ENCODE peak calls at places on chromosome 14, in six cellular contexts. O is H9, K is IMR-90, M is mesendoderm, T is neuronal stem cell, L is H1. E is an unnamed sample.

GRCh38 chr14:76985540-76986260 is 42.8 kb downstream of the IRF2BPL start:
- DNase-seq in M (peak), L (peak), T (no peak), O (no peak), K (peak), E (peak)

GRCh38 chr14:36442824-36443241 is 77.2 kb downstream of the NKX2-1 start:
- DNase-seq in M (peak), L (no peak), O (no peak), T (peak), K (no peak), E (no peak)

GRCh38 chr14:56216631-56217379 is 98.6 kb downstream of the PELI2 start:
- DNase-seq in K (peak), M (no peak), O (no peak), L (no peak), T (no peak), E (peak)

GRCh38 chr14:33512201-33512600 is 438.7 kb downstream of the EGLN3 start:
- DNase-seq in M (no peak), O (no peak), T (no peak), K (no peak), L (no peak), E (peak)

GRCh38 chr14:50057331-50057730 is 59.0 kb downstream of the VCPKMT start:
- DNase-seq in M (no peak), O (no peak), L (no peak), T (no peak), K (no peak), E (no peak)

GRCh38 chr14:63483315-63483714 is 59.9 kb downstream of the PPP2R5E start:
- DNase-seq in T (no peak), K (no peak), M (no peak), L (no peak), O (no peak), E (no peak)

GRCh38 chr14:65588426-65589140 is 176.1 kb downstream of the FUT8 start:
- DNase-seq in L (no peak), T (no peak), K (peak), M (no peak), O (no peak), E (no peak)

GRCh38 chr14:54981698-54982097 is 45.2 kb downstream of the WDHD1 start:
- DNase-seq in M (no peak), L (no peak), T (no peak), O (no peak), K (peak), E (peak)

GRCh38 chr14:94164685-94165431 is 9.3 kb upstream of the PPP4R4 start:
- DNase-seq in O (peak), M (no peak), K (no peak), L (no peak), T (no peak), E (no peak)

GRCh38 chr14:97071177-97071576 is 274.0 kb downstream of the VRK1 start:
- DNase-seq in O (no peak), T (no peak), M (no peak), L (no peak), K (no peak), E (no peak)

GRCh38 chr14:101962503-101962874 is 1.9 kb upstream of the DYNC1H1 start:
- DNase-seq in M (peak), T (no peak), L (no peak), O (no peak), K (peak), E (peak)

GRCh38 chr14:32319368-32320049 is 9.6 kb upstream of the AKAP6 start:
- DNase-seq in K (no peak), L (no peak), T (no peak), M (no peak), O (no peak), E (peak)

GRCh38 chr14:95156153-95156764 is 1.1 kb downstream of the DICER1 start:
- DNase-seq in L (no peak), T (no peak), M (peak), O (no peak), K (peak), E (peak)

GRCh38 chr14:91223028-91223783 is 21.3 kb downstream of the GPR68 start:
- DNase-seq in L (no peak), K (no peak), O (no peak), T (no peak), M (no peak), E (no peak)

GRCh38 chr14:72457641-72458040 is 436.3 kb downstream of the DPF3 start:
- DNase-seq in K (peak), T (no peak), L (no peak), O (no peak), M (no peak), E (peak)

GRCh38 chr14:101535808-101536207 is 25.5 kb upstream of the DIO3 start:
- DNase-seq in O (no peak), M (no peak), K (no peak), T (no peak), L (no peak), E (no peak)

GRCh38 chr14:55899531-55899930 is 218.7 kb upstream of the PELI2 start:
- DNase-seq in L (no peak), M (no peak), O (no peak), T (no peak), K (peak), E (no peak)

GRCh38 chr14:96661244-96661969 is 135.8 kb upstream of the VRK1 start:
- DNase-seq in M (no peak), L (peak), K (no peak), T (no peak), O (no peak), E (no peak)

GRCh38 chr14:21866479-21866878 is 192.9 kb upstream of the OR4E1 start:
- DNase-seq in T (no peak), L (no peak), M (no peak), O (no peak), K (no peak), E (no peak)

GRCh38 chr14:76024211-76024907 is 38.8 kb downstream of the IFT43 start:
- DNase-seq in K (no peak), O (no peak), L (no peak), M (no peak), T (no peak), E (no peak)

GRCh38 chr14:54651649-54652048 is 84.7 kb downstream of the SAMD4A start:
- DNase-seq in M (no peak), O (no peak), T (no peak), L (no peak), K (no peak), E (no peak)

GRCh38 chr14:33835677-33836076 is 115.2 kb downstream of the EGLN3 start:
- DNase-seq in O (no peak), T (no peak), M (no peak), L (no peak), K (no peak), E (no peak)

GRCh38 chr14:70808023-70808401 is 1.3 kb downstream of the MAP3K9 start:
- DNase-seq in O (peak), T (no peak), L (no peak), M (peak), K (no peak), E (no peak)

GRCh38 chr14:94646481-94646880 is 34.3 kb downstream of the SERPINA3 start:
- DNase-seq in O (no peak), L (no peak), M (peak), T (no peak), K (peak), E (no peak)

GRCh38 chr14:23910876-23911210 is 42.7 kb upstream of the DHRS4 start:
- DNase-seq in T (no peak), M (no peak), L (no peak), K (no peak), O (no peak), E (no peak)

GRCh38 chr14:23916038-23916437 is 37.5 kb upstream of the DHRS4 start:
- DNase-seq in M (no peak), K (no peak), O (no peak), L (no peak), T (no peak), E (no peak)

GRCh38 chr14:23910081-23910875 is 43.3 kb upstream of the DHRS4 start:
- DNase-seq in L (peak), T (peak), O (peak), K (peak), M (peak), E (peak)

GRCh38 chr14:23916446-23916845 is 37.1 kb upstream of the DHRS4 start:
- DNase-seq in M (no peak), T (no peak), K (no peak), O (no peak), L (no peak), E (no peak)

DNA sequence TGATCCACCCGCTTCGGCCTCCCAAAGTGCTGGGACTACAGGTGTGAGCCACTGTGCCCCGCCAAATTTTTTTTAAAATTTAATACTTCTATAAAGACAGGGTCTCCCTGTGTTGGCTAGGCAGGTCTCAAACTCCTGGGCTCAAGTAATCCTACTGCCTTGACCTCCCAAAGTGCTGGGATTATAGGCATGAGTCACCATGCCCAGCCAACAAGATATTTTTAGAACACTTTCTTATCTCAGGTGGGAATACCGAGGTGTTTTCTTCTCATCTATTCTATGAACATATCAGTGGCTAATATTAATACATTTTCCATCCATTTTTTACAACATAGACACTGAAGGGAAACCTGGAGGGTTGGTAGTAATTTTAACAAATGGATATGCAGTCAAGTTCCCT is 38.0 kb upstream of the DHRS4 start:
- DNase-seq in L (no peak), M (no peak), K (no peak), O (no peak), T (no peak), E (no peak)
- H2BK15ac ChIP-seq in L (no peak), M (no peak), K (no peak), O (no peak), T (no peak), E (no peak)

DNA sequence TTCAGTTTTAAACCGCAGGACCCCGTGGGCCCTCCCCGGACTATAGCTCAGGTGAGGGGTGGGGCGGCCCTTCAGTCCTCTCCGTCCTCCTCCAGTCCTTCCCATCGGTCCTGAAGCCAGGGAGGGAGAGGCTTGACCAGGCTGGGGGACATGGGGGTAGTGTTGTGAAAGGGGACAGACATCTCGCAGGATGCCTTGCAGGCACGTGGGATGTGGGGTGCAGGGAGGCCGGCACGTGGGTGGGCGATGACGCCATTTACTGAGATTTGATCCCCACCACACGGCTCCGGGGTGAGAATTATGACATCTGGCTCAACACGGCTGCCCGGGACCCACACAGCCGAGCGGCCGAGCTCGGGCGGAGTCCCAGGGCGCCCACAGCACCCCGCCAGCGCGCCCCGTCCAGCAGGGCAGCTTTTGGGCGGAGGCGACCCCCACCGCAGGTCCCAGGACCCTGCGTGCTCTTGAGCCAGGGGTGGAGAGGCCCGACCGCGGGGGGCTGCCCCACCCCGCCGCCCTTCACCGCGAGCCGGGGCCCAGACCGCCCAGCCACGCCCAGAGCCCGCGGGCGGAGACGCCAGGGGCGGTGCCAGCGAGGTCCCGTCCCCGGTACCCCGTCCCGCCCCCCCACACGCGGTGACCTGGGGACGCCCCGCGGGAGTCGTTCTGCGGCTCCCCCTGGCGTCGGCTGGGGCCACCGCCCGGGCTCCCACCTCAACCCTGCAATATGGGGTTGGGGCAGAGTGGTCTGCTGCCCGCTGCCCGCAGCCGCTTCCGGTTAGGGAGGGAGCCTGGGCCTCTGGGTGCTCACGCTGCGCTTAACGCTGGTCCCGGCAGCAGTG is 3.3 kb upstream of the EXOC3L4 start:
- DNase-seq in O (peak), L (peak), K (peak), T (peak), M (no peak), E (peak)
- H3K4me2 ChIP-seq in O (peak), L (peak), K (peak), T (peak), M (peak), E (peak)

GRCh38 chr14:69671365-69672050 is 60.1 kb downstream of the SUSD6 start:
- DNase-seq in O (no peak), K (no peak), M (peak), L (no peak), T (no peak), E (no peak)
- H2BK15ac ChIP-seq in O (no peak), K (no peak), M (no peak), L (no peak), T (no peak), E (no peak)

DNA sequence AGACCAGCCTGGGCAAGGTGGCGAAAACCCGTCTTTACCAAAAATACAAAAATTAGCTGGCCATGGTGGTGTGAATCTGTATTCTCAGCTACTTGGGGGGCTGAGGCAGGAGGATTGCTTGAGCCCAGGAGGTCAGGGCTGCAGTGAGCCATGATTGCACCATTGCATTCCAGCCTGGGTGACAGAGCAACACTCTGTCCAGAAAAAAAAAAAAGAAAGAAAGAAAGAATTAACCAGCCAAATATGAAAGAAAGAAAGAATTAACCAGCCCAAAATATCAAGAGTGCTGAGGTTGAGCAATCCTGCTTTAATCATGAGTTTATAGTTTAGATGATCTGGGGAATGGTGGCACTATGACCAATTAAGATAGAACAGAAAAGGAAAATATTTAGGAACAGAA is 3.5 kb upstream of the ACTN1 start:
- DNase-seq in O (no peak), M (no peak), L (no peak), T (no peak), K (peak), E (no peak)
- H3K4me2 ChIP-seq in O (no peak), M (no peak), L (no peak), T (no peak), K (peak), E (no peak)

GRCh38 chr14:30582376-30582775 is 23.4 kb downstream of the G2E3 start:
- DNase-seq in M (no peak), K (no peak), O (no peak), T (no peak), L (no peak), E (no peak)
- H2BK15ac ChIP-seq in M (no peak), K (no peak), O (no peak), T (no peak), L (no peak), E (no peak)

DNA sequence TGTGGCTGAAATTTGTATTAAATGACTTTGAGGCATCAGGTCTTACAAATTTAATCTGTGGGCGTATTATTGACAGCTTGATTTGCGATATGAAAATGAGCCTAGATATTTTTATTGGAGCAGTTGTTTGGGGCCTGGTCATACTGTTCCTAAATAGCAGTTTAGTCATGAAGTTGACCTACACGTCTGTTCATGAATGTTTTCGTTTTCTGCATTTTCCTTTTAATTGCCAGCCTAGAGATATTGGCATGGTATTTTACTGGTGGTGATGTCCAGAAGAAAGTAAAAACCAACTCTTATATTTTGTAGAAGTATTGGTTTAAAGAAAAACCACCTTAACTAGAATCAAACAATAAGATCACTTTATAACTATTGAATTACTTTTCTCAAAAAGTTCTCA is 1.8 kb downstream of the EML1 start:
- DNase-seq in O (no peak), L (no peak), K (no peak), T (no peak), M (no peak), E (no peak)
- H3K4me2 ChIP-seq in O (no peak), L (peak), K (no peak), T (no peak), M (no peak), E (no peak)

GRCh38 chr14:106083082-106083481 is 556.7 kb downstream of the TMEM121 start:
- DNase-seq in M (no peak), K (no peak), T (no peak), L (no peak), O (no peak), E (no peak)

GRCh38 chr14:106087855-106088254 is 561.5 kb downstream of the TMEM121 start:
- DNase-seq in K (no peak), L (no peak), M (no peak), T (no peak), O (no peak), E (no peak)
- H2BK15ac ChIP-seq in K (no peak), L (no peak), M (no peak), T (no peak), O (no peak), E (no peak)

GRCh38 chr14:104217486-104218360 is 79.3 kb downstream of the KIF26A start:
- DNase-seq in K (no peak), O (no peak), T (no peak), L (no peak), M (no peak), E (no peak)
- H3K4me2 ChIP-seq in K (no peak), O (no peak), T (no peak), L (no peak), M (no peak), E (no peak)

DNA sequence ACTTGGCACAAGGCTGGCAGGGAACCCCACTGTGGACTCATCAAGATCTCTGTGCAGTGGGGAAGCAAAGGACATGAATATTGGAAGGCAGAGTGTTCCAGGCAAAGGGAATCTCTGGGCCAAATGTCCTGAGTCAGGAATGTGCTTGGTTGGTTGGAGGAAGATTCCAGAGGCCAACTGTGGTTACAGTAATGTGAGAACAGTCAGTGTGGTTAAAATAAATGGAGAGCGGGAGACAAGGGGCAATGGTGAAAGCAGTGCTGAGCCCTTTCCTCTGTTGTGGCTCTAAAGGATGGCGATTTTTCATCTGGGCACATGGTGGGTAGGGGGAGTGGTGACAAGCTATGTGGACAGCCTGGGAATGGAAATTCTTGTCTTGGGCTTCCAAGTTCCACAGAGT is 948.1 kb downstream of the BCL11B start:
- DNase-seq in K (no peak), M (no peak), O (no peak), L (no peak), T (no peak), E (no peak)
- H2BK15ac ChIP-seq in K (no peak), M (no peak), O (no peak), L (no peak), T (no peak), E (no peak)

GRCh38 chr14:92259613-92260357 is 63.2 kb upstream of the SLC24A4 start:
- DNase-seq in T (no peak), M (no peak), O (no peak), K (no peak), L (no peak), E (no peak)

GRCh38 chr14:92258934-92259333 is 64.0 kb upstream of the SLC24A4 start:
- DNase-seq in M (peak), O (no peak), K (no peak), L (no peak), T (no peak), E (no peak)

GRCh38 chr14:92266216-92266615 is 56.7 kb upstream of the SLC24A4 start:
- DNase-seq in O (no peak), K (no peak), L (no peak), M (no peak), T (no peak), E (no peak)

DNA sequence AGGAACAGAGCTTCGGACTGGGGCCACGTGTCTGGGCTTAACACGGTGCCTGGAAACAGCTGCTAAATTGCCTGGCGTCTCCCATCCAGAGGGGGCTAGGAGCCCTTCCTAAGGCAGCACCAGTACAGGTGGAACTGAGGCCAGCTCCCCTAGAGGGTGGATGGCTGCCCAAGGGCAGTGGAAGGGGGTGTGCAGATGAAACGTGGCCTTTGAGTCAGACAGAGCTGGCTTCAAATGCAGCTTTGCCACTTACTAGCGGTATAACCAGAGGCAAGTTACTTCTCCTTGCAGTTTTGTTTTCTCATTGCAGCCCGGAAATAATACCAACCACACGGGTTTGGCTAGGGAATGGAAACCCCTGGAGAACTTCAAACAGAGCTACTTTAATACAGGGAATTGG is 59.3 kb upstream of the SLC24A4 start:
- DNase-seq in M (no peak), L (no peak), K (no peak), O (no peak), T (no peak), E (no peak)
- H3K4me2 ChIP-seq in M (no peak), L (no peak), K (no peak), O (no peak), T (no peak), E (no peak)

E was measured in mesenchymal stem cell.